ENCODE peak calls at places on chromosomes 16 and 17, in seven cellular contexts. R is gastrocnemius medialis; T is cardiac muscle cell; W is fibroblast of lung; M is CD8-positive, alpha-beta T cell; P is WERI-Rb-1; L is lung. E is an unnamed sample. For H3K36me3, the result is how much of the 10 kb centered on the place peaks cover.

GRCh38 chr16:87065781-87066694 is 251.2 kb downstream of the C16orf95 start:
- DNase-seq in L (no peak), T (no peak), R (no peak), P (no peak), W (no peak), M (no peak), E (no peak)

GRCh38 chr17:6712058-6712853 is 913 bp downstream of the SLC13A5 start:
- DNase-seq in T (peak), P (peak), L (no peak), M (no peak), W (no peak), R (no peak), E (no peak)

GRCh38 chr17:9905902-9906301 is 831 bp upstream of the RCVRN start:
- DNase-seq in R (no peak), L (no peak), W (no peak), P (peak), T (peak), M (no peak), E (no peak)

GRCh38 chr17:66276328-66276937 is 26.0 kb upstream of the PRKCA start:
- DNase-seq in M (no peak), R (no peak), W (peak), T (no peak), P (no peak), L (no peak), E (peak)

GRCh38 chr16:85429776-85430522 is 183.2 kb upstream of the GSE1 start:
- DNase-seq in R (no peak), T (no peak), M (no peak), W (no peak), P (no peak), L (no peak), E (no peak)

GRCh38 chr16:50279142-50279865 is 13.0 kb downstream of the ADCY7 start:
- DNase-seq in W (no peak), L (peak), R (peak), T (no peak), M (no peak), P (no peak), E (peak)

GRCh38 chr17:38870259-38871165 is 654 bp downstream of the LASP1 start:
- DNase-seq in R (peak), T (peak), L (peak), M (peak), W (peak), P (peak), E (peak)

GRCh38 chr16:22174642-22175041 is 12.3 kb downstream of the SDR42E2 start:
- DNase-seq in P (no peak), L (no peak), M (no peak), W (no peak), T (no peak), R (peak), E (no peak)

GRCh38 chr16:11636172-11636721 is 32.0 kb upstream of the SNN start:
- DNase-seq in L (peak), M (no peak), P (no peak), R (no peak), T (peak), W (no peak), E (peak)

GRCh38 chr16:19135896-19136438 is 22.2 kb downstream of the ITPRIPL2 start:
- DNase-seq in M (no peak), L (peak), W (peak), T (no peak), R (no peak), P (no peak), E (peak)

GRCh38 chr16:53518550-53519416 is 15.8 kb upstream of the AKTIP start:
- DNase-seq in W (no peak), M (peak), L (peak), P (peak), T (no peak), R (peak), E (peak)

GRCh38 chr17:21297597-21297996 is 13.1 kb downstream of the MAP2K3 start:
- DNase-seq in R (peak), L (no peak), W (no peak), M (no peak), T (no peak), P (no peak), E (no peak)

GRCh38 chr17:79183221-79184158 is 108.9 kb downstream of the ENGASE start:
- DNase-seq in W (no peak), R (no peak), M (no peak), T (peak), L (no peak), P (peak), E (no peak)

GRCh38 chr16:3857189-3858013 is 23.1 kb downstream of the CREBBP start:
- DNase-seq in R (peak), L (peak), W (peak), P (no peak), M (no peak), T (no peak), E (no peak)

GRCh38 chr16:49890876-49891275 is 35.0 kb upstream of the ZNF423 start:
- DNase-seq in R (no peak), P (peak), W (no peak), M (no peak), T (peak), L (no peak), E (peak)

GRCh38 chr17:17940451-17940911 is 31.7 kb downstream of the TOM1L2 start:
- DNase-seq in L (no peak), R (no peak), M (no peak), T (no peak), P (no peak), W (peak), E (no peak)

GRCh38 chr17:49843774-49844350 is 4.0 kb downstream of the TAC4 start:
- DNase-seq in R (no peak), W (no peak), T (no peak), P (peak), M (no peak), L (no peak), E (no peak)

GRCh38 chr17:73610331-73610911 is 33.8 kb downstream of the SDK2 start:
- DNase-seq in P (no peak), M (no peak), R (no peak), W (no peak), L (no peak), T (no peak), E (no peak)

GRCh38 chr16:24423332-24423731 is 116.0 kb upstream of the RBBP6 start:
- DNase-seq in W (no peak), R (no peak), L (no peak), M (no peak), T (no peak), P (no peak), E (no peak)

GRCh38 chr16:21150375-21151001 is at the start of gene DNAH3:
- DNase-seq in P (no peak), L (no peak), W (no peak), R (no peak), T (no peak), M (no peak), E (peak)
- H3K4me3 ChIP-seq in P (no peak), L (no peak), W (no peak), R (no peak), T (no peak), M (no peak), E (no peak)

DNA sequence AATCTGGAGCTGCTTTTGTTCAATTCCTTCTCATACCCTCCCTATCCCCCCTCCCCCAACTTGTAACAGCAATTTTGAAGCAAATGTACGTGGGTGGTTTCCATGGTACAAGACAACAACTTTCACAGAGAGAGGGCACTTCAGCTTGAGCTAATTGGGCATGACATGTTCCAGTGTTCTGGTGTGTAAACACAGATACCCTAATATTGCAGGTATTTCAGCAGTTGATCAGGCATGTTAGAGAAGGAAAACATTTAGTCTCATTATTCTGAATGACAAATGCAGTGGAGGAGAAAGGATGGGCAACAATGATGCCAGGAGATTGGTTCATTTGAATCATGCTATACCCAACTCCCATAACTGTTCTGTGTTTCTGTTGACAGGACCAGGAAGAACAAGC is 137.5 kb downstream of the TRIM37 start:
- DNase-seq in L (no peak), P (no peak), M (no peak), W (no peak), T (no peak), R (no peak), E (no peak)
- H3K36me3 ChIP-seq in L (under half), P (under half), M (under half), W (under half), T (under half), R (under half), E (under half)

DNA sequence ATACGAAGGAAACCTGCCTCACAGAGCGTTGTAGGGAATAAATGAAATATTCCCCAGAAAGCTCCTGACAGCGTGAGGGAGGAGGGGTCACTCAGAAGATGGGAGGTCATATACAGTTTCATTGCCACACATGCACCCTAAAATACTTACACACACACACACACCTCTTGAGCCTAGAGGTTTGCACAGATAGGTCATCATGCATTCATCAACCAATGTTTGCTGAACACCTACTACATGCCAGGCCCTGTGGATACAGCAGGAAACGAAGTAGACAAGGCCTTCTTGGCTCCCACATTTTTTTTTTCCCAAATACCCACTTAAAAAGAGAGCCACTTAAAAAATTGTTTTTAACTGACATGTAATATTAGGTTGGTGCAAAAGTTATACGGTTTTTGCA is 907 bp upstream of the PLLP start:
- DNase-seq in M (no peak), R (no peak), W (no peak), T (no peak), P (no peak), L (no peak), E (no peak)
- H3K4me3 ChIP-seq in M (peak), R (no peak), W (no peak), T (no peak), P (no peak), L (no peak), E (no peak)

GRCh38 chr16:88803264-88803987 is at the start of gene CDT1:
- DNase-seq in P (peak), W (peak), L (peak), T (peak), M (peak), R (peak), E (peak)

GRCh38 chr16:88805887-88806393 is 2.4 kb downstream of the CDT1 start:
- DNase-seq in W (no peak), L (no peak), T (no peak), M (no peak), P (no peak), R (no peak), E (no peak)

GRCh38 chr16:88804552-88805339 is 1.2 kb downstream of the CDT1 start:
- DNase-seq in R (no peak), P (peak), W (no peak), L (no peak), T (no peak), M (no peak), E (peak)

GRCh38 chr16:88805340-88805715 is 1.7 kb downstream of the CDT1 start:
- DNase-seq in P (no peak), W (no peak), R (no peak), M (no peak), L (no peak), T (no peak), E (no peak)

DNA sequence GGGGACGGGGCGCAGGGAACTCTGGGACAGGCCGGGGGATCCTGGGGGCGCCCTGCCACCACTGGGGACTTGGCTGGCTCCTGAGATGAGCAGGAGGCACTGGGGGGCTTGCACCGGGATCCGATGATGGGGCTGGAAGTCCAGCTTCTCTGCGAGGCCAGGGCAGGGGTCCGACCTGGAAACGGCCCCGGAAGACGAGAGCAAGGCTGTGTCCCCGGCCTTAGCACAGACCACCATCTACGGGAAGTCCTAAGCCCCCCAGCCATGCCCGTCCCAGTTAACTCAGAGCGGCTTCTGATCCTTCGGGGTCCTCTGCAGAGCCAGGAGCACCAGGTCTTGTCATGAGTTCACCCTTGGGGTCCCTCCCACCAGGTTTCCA is 573 bp downstream of the CDT1 start:
- DNase-seq in M (no peak), R (no peak), W (no peak), P (no peak), L (no peak), T (no peak), E (no peak)
- H3K36me3 ChIP-seq in M (under half), R (under half), W (under half), P (under half), L (under half), T (under half), E (under half)

DNA sequence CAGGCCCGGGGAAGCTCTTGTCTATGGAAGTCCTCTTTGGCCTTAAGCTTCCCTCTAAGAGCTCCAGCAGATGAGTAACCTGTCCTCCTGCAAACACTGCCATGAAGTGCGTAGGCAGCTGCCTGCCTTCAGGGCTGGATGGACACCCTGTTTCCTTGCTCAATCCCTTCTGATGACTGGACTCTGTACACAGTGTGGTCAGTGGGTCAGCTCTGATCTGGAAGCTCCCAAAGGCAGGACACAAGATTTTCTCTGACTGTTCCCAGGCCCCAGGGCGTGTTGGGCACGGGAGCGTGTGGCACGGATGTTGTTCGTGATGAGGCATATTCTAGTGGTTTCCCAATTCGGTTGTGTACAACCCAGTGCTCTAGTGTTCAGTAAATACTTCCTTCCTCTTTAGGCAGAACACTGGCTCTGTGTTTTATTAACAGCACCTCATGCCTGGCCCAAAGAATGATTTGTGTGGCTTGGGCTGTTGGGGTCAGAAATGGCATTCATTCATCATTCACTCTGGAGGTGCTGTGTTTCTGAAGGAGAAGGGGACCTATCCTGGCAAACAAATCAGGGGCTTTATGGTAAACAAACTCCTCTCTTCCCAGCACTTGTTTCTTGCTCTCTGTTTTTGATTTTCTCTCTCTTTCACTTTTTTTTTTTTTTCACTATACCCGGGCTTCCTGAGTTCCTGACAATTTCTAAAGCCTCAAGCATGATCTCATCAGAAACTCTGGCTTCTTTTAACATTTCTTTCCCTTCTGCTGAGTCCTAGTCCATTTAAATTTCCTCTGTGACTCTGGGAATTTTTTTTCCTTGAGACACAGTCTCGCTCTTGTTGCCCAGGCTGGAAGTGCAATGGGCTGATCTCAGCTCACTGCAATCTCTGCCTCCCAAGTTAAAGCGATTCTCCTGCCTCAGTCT is 12.0 kb upstream of the RNF157 start:
- DNase-seq in R (peak), W (peak), T (no peak), L (no peak), P (no peak), M (no peak), E (peak)
- H3K4me3 ChIP-seq in R (no peak), W (no peak), T (no peak), L (no peak), P (no peak), M (peak), E (no peak)

GRCh38 chr17:43769426-43769825 is 9.4 kb downstream of the DUSP3 start:
- DNase-seq in L (no peak), M (no peak), R (no peak), W (no peak), T (no peak), P (no peak), E (no peak)
- H3K36me3 ChIP-seq in L (under half), M (under half), R (under half), W (under half), T (under half), P (under half), E (under half)

DNA sequence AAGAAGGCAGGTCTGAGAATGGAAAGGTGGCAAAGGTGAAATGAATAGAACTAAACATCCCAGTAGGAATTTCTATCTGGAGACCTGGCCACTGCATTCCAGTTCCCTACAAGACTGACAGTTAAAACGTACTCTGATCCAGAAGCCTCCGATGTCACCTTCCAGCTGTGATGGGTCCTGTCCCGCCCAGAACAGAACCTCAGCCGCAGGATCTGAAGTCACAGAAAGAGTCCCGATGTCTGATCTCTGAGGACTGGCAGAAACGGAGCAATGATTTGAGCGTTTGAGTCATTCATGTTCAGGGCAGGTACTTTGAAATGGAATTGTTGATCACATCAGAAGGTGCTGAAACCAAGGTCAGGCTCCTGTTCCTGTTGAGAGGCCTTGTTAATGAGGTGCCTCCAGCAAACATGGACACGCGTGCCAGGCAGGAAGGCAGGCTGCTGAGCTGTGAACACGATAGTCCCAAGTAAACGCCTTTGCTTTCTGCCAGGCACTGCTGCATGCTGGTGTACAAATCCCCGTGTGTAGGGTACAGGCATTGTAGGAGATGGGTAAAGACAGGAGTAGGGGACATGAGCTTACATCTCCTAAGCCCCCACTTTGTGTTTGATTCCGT is 61.4 kb downstream of the VAT1L start:
- DNase-seq in M (no peak), T (no peak), P (no peak), L (no peak), W (no peak), R (no peak), E (no peak)
- H3K4me3 ChIP-seq in M (no peak), T (no peak), P (no peak), L (no peak), W (no peak), R (no peak), E (no peak)

E was measured in small intestine.